ENCODE peak calls at places on chromosomes 6 and 20, in five cellular contexts. B, O, V, E and I are unnamed samples.

GRCh38 chr20:1893721-1894470 is 1.3 kb upstream of the SIRPA start:
- DNase-seq in B (no peak), O (no peak), V (no peak), E (no peak), I (no peak)

GRCh38 chr20:36251426-36251825 is 15.1 kb downstream of the AAR2 start:
- DNase-seq in B (no peak), O (peak; percentile 68), V (no peak), E (peak; percentile 15), I (no peak)

GRCh38 chr6:157753291-157753690 is 69.8 kb upstream of the SNX9 start:
- DNase-seq in B (peak; percentile 27), O (peak; percentile 53), V (no peak), E (no peak), I (no peak)

GRCh38 chr6:26251354-26252081 is 113.5 kb upstream of the BTN3A2 start:
- DNase-seq in B (peak; percentile 78), O (peak; percentile 94), V (peak; percentile 97), E (peak; percentile 89), I (peak; percentile 96)

GRCh38 chr20:58623579-58624473 is 27.3 kb upstream of the STX16 start:
- DNase-seq in B (peak; percentile 99), O (peak; percentile 92), V (peak; percentile 90), E (no peak), I (peak; percentile 78)

GRCh38 chr20:50189681-50190250 is 864 bp upstream of the CEBPB start:
- DNase-seq in B (peak; percentile 27), O (no peak), V (no peak), E (peak; percentile 23), I (no peak)

GRCh38 chr20:57197352-57198198 is 68.9 kb downstream of the BMP7 start:
- DNase-seq in B (no peak), O (no peak), V (no peak), E (no peak), I (no peak)

GRCh38 chr6:157045831-157046454 is 268.8 kb downstream of the ARID1B start:
- DNase-seq in B (peak; percentile 60), O (peak; percentile 50), V (peak; percentile 77), E (peak; percentile 49), I (peak; percentile 71)

GRCh38 chr20:59022754-59023153 is 3.5 kb downstream of the TUBB1 start:
- DNase-seq in B (no peak), O (no peak), V (no peak), E (no peak), I (no peak)

GRCh38 chr6:37483917-37484785 is 15.5 kb downstream of the CCDC167 start:
- DNase-seq in B (peak; percentile 56), O (peak; percentile 20), V (peak; percentile 30), E (peak; percentile 83), I (peak; percentile 62)

GRCh38 chr6:144332177-144332576 is 47.0 kb downstream of the UTRN start:
- DNase-seq in B (no peak), O (no peak), V (no peak), E (no peak), I (no peak)

GRCh38 chr6:9481292-9482029 is 933.4 kb downstream of the TFAP2A start:
- DNase-seq in B (peak; percentile 62), O (no peak), V (peak; percentile 62), E (no peak), I (no peak)

GRCh38 chr20:37108676-37109075 is 12.9 kb upstream of the RBL1 start:
- DNase-seq in B (peak; percentile 12), O (peak; percentile 12), V (no peak), E (no peak), I (no peak)

GRCh38 chr6:136031982-136032381 is 180.5 kb downstream of the PDE7B start:
- DNase-seq in B (peak; percentile 44), O (no peak), V (peak; percentile 74), E (no peak), I (peak; percentile 51)

GRCh38 chr6:139852484-139853140 is 478.2 kb upstream of the CITED2 start:
- DNase-seq in B (peak; percentile 32), O (peak; percentile 5), V (peak; percentile 51), E (no peak), I (no peak)

GRCh38 chr6:8017276-8017701 is 46.9 kb downstream of the BLOC1S5 start:
- DNase-seq in B (no peak), O (no peak), V (no peak), E (no peak), I (no peak)

GRCh38 chr20:11195899-11196558 is 522.2 kb upstream of the JAG1 start:
- DNase-seq in B (peak; percentile 55), O (peak; percentile 90), V (no peak), E (no peak), I (no peak)

GRCh38 chr20:36105731-36106226 is 48.8 kb upstream of the EPB41L1 start:
- DNase-seq in B (no peak), O (no peak), V (no peak), E (no peak), I (no peak)

GRCh38 chr6:141203902-141204575 is 928.7 kb upstream of the GJE1 start:
- DNase-seq in B (no peak), O (peak; percentile 5), V (peak; percentile 98), E (no peak), I (no peak)

GRCh38 chr6:104705095-104705707 is 154.5 kb downstream of the HACE1 start:
- DNase-seq in B (peak; percentile 84), O (peak; percentile 86), V (peak; percentile 37), E (no peak), I (peak; percentile 69)

GRCh38 chr6:118586741-118587485 is 38.8 kb downstream of the PLN start:
- DNase-seq in B (no peak), O (no peak), V (no peak), E (no peak), I (no peak)

GRCh38 chr6:54255881-54256280 is 52.4 kb upstream of the TINAG start:
- DNase-seq in B (no peak), O (no peak), V (peak; percentile 2), E (no peak), I (no peak)

GRCh38 chr20:21640556-21640955 is 64.9 kb upstream of the PAX1 start:
- DNase-seq in B (peak; percentile 49), O (peak; percentile 21), V (no peak), E (peak; percentile 64), I (peak; percentile 34)

GRCh38 chr20:58064411-58065010 is 163.9 kb downstream of the ANKRD60 start:
- DNase-seq in B (no peak), O (no peak), V (no peak), E (no peak), I (no peak)

GRCh38 chr20:7155794-7156193 is 388.3 kb downstream of the BMP2 start:
- DNase-seq in B (no peak), O (peak; percentile 18), V (no peak), E (no peak), I (no peak)

GRCh38 chr20:40753472-40753871 is 64.4 kb upstream of the MAFB start:
- DNase-seq in B (no peak), O (no peak), V (no peak), E (no peak), I (no peak)

GRCh38 chr6:170048615-170049256 is 242.1 kb downstream of the DLL1 start:
- DNase-seq in B (peak; percentile 35), O (no peak), V (peak; percentile 79), E (no peak), I (no peak)

GRCh38 chr6:108541843-108542795 is 18.6 kb upstream of the FOXO3 start:
- DNase-seq in B (peak; percentile 76), O (peak; percentile 67), V (peak; percentile 87), E (peak; percentile 82), I (peak; percentile 81)

GRCh38 chr6:1388927-1389790 is at the start of gene FOXF2:
- DNase-seq in B (no peak), O (no peak), V (peak; percentile 84), E (peak; percentile 42), I (no peak)

GRCh38 chr6:1389791-1390070 is 355 bp downstream of the FOXF2 start:
- DNase-seq in B (no peak), O (no peak), V (no peak), E (peak; percentile 66), I (no peak)

GRCh38 chr6:1386310-1386709 is 3.1 kb upstream of the FOXF2 start:
- DNase-seq in B (no peak), O (no peak), V (no peak), E (no peak), I (no peak)

GRCh38 chr6:1388081-1388926 is 1.1 kb upstream of the FOXF2 start:
- DNase-seq in B (no peak), O (no peak), V (peak; percentile 83), E (peak; percentile 57), I (no peak)

GRCh38 chr6:1387632-1388031 is 1.7 kb upstream of the FOXF2 start:
- DNase-seq in B (no peak), O (no peak), V (peak; percentile 61), E (peak; percentile 72), I (no peak)
- TF ChIP-seq EZH2 in B (no peak), O (no peak), V (no peak), E (no peak), I (no peak)

DNA sequence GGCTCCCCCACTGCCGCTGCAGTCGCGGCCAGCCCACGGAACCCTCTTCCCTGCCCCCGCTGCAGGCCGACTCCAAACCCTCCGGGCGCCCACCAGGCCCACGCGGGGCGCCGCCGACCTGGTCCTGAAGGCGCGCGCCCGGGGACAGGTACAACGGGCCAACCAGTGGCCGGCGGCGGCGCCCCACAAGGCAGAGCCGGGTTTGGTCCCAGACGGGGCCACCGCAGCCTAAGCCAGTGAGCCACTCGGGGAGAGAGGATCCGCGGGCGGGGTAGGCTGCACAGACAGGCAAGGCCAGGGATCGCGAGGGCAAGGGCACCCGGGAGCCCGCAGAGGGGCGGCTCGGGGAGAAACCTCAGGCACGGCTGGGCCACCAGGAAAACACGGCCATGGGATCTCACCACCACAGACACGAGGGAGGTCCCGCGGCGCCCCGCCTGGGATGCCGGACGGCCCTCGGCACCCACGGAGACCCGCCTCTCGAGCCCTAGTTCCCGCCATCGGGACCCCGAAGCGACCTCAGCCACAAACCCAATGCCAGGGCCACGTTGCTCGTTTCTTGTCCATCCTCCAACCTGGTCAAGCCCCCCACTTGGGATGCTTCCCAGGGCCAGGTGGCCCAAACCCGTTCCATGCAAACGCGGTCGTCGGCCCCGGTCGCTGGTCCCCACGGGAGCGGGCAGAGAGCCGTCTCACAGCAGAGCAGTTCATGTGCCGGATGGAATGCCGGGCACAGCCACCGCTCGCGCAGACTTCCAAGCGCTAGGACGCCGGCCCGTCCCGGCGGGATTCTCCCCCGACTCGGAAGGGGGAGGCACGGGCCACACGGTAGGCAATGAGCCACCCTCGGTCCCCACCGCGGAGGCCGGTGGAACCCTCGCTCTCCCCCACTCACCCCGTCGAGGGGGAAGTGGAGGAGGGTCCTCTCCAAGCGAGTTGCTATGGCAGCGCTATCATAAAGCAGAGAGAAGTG is 1956.6 kb upstream of the DEFB115 start:
- DNase-seq in B (no peak), O (no peak), V (no peak), E (no peak), I (no peak)
- H3K9me3 ChIP-seq in B (peaks cover 11% of the 10 kb centered on the region), O (peaks cover 52% of the 10 kb centered on the region), V (no peaks in the 10 kb centered on the region), E (no peaks in the 10 kb centered on the region), I (peaks cover 54% of the 10 kb centered on the region)

GRCh38 chr6:3811191-3811590 is 38.0 kb upstream of the FAM50B start:
- DNase-seq in B (no peak), O (no peak), V (peak; percentile 40), E (no peak), I (no peak)
- H3K4me1 ChIP-seq in B (peaks cover 51% of the 10 kb centered on the region), O (peaks cover 41% of the 10 kb centered on the region), V (peaks cover 9% of the 10 kb centered on the region), E (no peaks in the 10 kb centered on the region), I (peaks cover 7% of the 10 kb centered on the region)

GRCh38 chr6:148745926-148746325 is 904 bp upstream of the UST start:
- DNase-seq in B (peak; percentile 37), O (peak; percentile 23), V (no peak), E (no peak), I (no peak)

GRCh38 chr6:148747493-148748160 is 797 bp downstream of the UST start:
- DNase-seq in B (peak; percentile 40), O (peak; percentile 68), V (no peak), E (peak; percentile 84), I (peak; percentile 58)

GRCh38 chr6:148743476-148743875 is 3.4 kb upstream of the UST start:
- DNase-seq in B (no peak), O (no peak), V (no peak), E (no peak), I (no peak)

GRCh38 chr6:148747145-148747492 is 289 bp downstream of the UST start:
- DNase-seq in B (peak; percentile 21), O (peak; percentile 56), V (peak; percentile 59), E (no peak), I (no peak)

GRCh38 chr6:148746363-148747144 is at the start of gene UST:
- DNase-seq in B (peak; percentile 74), O (peak; percentile 88), V (peak; percentile 97), E (peak; percentile 96), I (peak; percentile 90)
- TF ChIP-seq EZH2 in B (no peak), O (no peak), V (no peak), E (no peak), I (no peak)